ENCODE peak calls at places on chromosomes 11 and 22, in four cellular contexts. N, Y, Q and J are unnamed samples.

GRCh38 chr22:19503869-19504268 is 20.3 kb downstream of the CLDN5 start:
- DNase-seq in N (no peak), Y (no peak), Q (no peak), J (no peak)

GRCh38 chr11:57426439-57426753 is 525 bp downstream of the SLC43A3 start:
- DNase-seq in N (no peak), Y (no peak), Q (no peak), J (no peak)

GRCh38 chr11:80773919-80774318 is 1333.1 kb upstream of the TENM4 start:
- DNase-seq in N (no peak), Y (no peak), Q (no peak), J (peak)

GRCh38 chr11:119337581-119338317 is 2.9 kb downstream of the C1QTNF5 start:
- DNase-seq in N (peak), Y (peak), Q (peak), J (peak)

GRCh38 chr11:86724137-86724536 is 51.7 kb upstream of the ME3 start:
- DNase-seq in N (no peak), Y (no peak), Q (no peak), J (no peak)

GRCh38 chr11:11724994-11725393 is 103.2 kb upstream of the GALNT18 start:
- DNase-seq in N (no peak), Y (no peak), Q (peak), J (no peak)

GRCh38 chr22:24188705-24189248 is 7.5 kb downstream of the SUSD2 start:
- DNase-seq in N (no peak), Y (no peak), Q (no peak), J (no peak)

GRCh38 chr22:50705219-50705691 is 32.6 kb downstream of the SHANK3 start:
- DNase-seq in N (no peak), Y (peak), Q (peak), J (peak)

GRCh38 chr11:126518130-126518995 is 162.9 kb downstream of the ST3GAL4 start:
- DNase-seq in N (no peak), Y (no peak), Q (no peak), J (no peak)

GRCh38 chr11:76208829-76209670 is 2.7 kb upstream of the WNT11 start:
- DNase-seq in N (peak), Y (peak), Q (peak), J (peak)

GRCh38 chr11:95074806-95075563 is 8.3 kb downstream of the SRSF8 start:
- DNase-seq in N (no peak), Y (no peak), Q (peak), J (no peak)

GRCh38 chr11:85809881-85810280 is 1.1 kb downstream of the SYTL2 start:
- DNase-seq in N (no peak), Y (no peak), Q (peak), J (peak)

GRCh38 chr11:105960252-105961245 is 61.5 kb downstream of the MSANTD4 start:
- DNase-seq in N (no peak), Y (no peak), Q (no peak), J (peak)

GRCh38 chr11:28343304-28344233 is 235.4 kb downstream of the METTL15 start:
- DNase-seq in N (peak), Y (no peak), Q (peak), J (no peak)

GRCh38 chr11:118027694-118028093 is 41.5 kb downstream of the IL10RA start:
- DNase-seq in N (no peak), Y (no peak), Q (no peak), J (no peak)

GRCh38 chr22:41411021-41411851 is 29.5 kb downstream of the TEF start:
- DNase-seq in N (no peak), Y (no peak), Q (peak), J (no peak)

GRCh38 chr22:23753371-23753770 is 854 bp downstream of the VPREB3 start:
- DNase-seq in N (no peak), Y (no peak), Q (no peak), J (no peak)

GRCh38 chr11:128735935-128736610 is 42.2 kb downstream of the FLI1 start:
- DNase-seq in N (no peak), Y (no peak), Q (no peak), J (no peak)